ENCODE peak calls at places on chromosome 12, in ten cellular contexts. One of them, this sample, is unnamed.

GRCh38 chr12:57904848-57905811 is 36.2 kb upstream of the ATP23 start:
- DNase-seq in testis: peak; percentile 91
- DNase-seq in Karpas-422: peak; percentile 92
- DNase-seq in mesenchymal stem cell: peak; percentile 89
- DNase-seq in Peyer's patch: peak; percentile 91
- DNase-seq in ovary: peak; percentile 87
- DNase-seq in A549: peak; percentile 92
- DNase-seq in spleen: peak; percentile 89
- DNase-seq in prostate gland: peak; percentile 92
- DNase-seq in brain microvascular endothelial cell: peak; percentile 80
- DNase-seq in this sample: peak; percentile 73

GRCh38 chr12:131443019-131444000 is 267.6 kb upstream of the SFSWAP start:
- DNase-seq in spleen: peak; percentile 74
- DNase-seq in testis: peak; percentile 10
- DNase-seq in Peyer's patch: no peak
- DNase-seq in ovary: no peak
- DNase-seq in prostate gland: no peak
- DNase-seq in mesenchymal stem cell: no peak
- DNase-seq in A549: no peak
- DNase-seq in brain microvascular endothelial cell: no peak
- DNase-seq in Karpas-422: no peak
- DNase-seq in this sample: no peak

GRCh38 chr12:104505095-104505819 is 48.5 kb downstream of the CHST11 start:
- DNase-seq in brain microvascular endothelial cell: no peak
- DNase-seq in testis: no peak
- DNase-seq in prostate gland: no peak
- DNase-seq in A549: no peak
- DNase-seq in ovary: no peak
- DNase-seq in Peyer's patch: no peak
- DNase-seq in spleen: no peak
- DNase-seq in mesenchymal stem cell: no peak
- DNase-seq in Karpas-422: peak; percentile 48
- DNase-seq in this sample: no peak

GRCh38 chr12:104050436-104050835 is 449 bp upstream of the GLT8D2 start:
- DNase-seq in prostate gland: no peak
- DNase-seq in Karpas-422: no peak
- DNase-seq in brain microvascular endothelial cell: no peak
- DNase-seq in testis: no peak
- DNase-seq in spleen: no peak
- DNase-seq in ovary: no peak
- DNase-seq in mesenchymal stem cell: no peak
- DNase-seq in A549: no peak
- DNase-seq in Peyer's patch: no peak
- DNase-seq in this sample: no peak

GRCh38 chr12:112677050-112677765 is 114.3 kb upstream of the RPH3A start:
- DNase-seq in A549: no peak
- DNase-seq in testis: no peak
- DNase-seq in brain microvascular endothelial cell: no peak
- DNase-seq in Karpas-422: no peak
- DNase-seq in prostate gland: no peak
- DNase-seq in ovary: no peak
- DNase-seq in mesenchymal stem cell: no peak
- DNase-seq in spleen: no peak
- DNase-seq in Peyer's patch: no peak
- DNase-seq in this sample: no peak

GRCh38 chr12:22334696-22335290 is at the start of gene ST8SIA1:
- DNase-seq in testis: peak; percentile 21
- DNase-seq in brain microvascular endothelial cell: no peak
- DNase-seq in ovary: peak; percentile 40
- DNase-seq in spleen: peak; percentile 84
- DNase-seq in Karpas-422: no peak
- DNase-seq in mesenchymal stem cell: peak; percentile 31
- DNase-seq in A549: no peak
- DNase-seq in Peyer's patch: peak; percentile 60
- DNase-seq in prostate gland: peak; percentile 32
- DNase-seq in this sample: no peak

GRCh38 chr12:26571539-26571938 is 261.5 kb downstream of the ITPR2 start:
- DNase-seq in spleen: no peak
- DNase-seq in mesenchymal stem cell: no peak
- DNase-seq in testis: no peak
- DNase-seq in prostate gland: no peak
- DNase-seq in ovary: no peak
- DNase-seq in Peyer's patch: no peak
- DNase-seq in A549: no peak
- DNase-seq in brain microvascular endothelial cell: no peak
- DNase-seq in Karpas-422: no peak
- DNase-seq in this sample: no peak

GRCh38 chr12:101939856-101940265 is 62.5 kb downstream of the DRAM1 start:
- DNase-seq in ovary: peak; percentile 46
- DNase-seq in prostate gland: peak; percentile 64
- DNase-seq in Karpas-422: peak; percentile 87
- DNase-seq in testis: peak; percentile 82
- DNase-seq in Peyer's patch: no peak
- DNase-seq in mesenchymal stem cell: peak; percentile 78
- DNase-seq in brain microvascular endothelial cell: peak; percentile 73
- DNase-seq in spleen: no peak
- DNase-seq in A549: peak; percentile 71
- DNase-seq in this sample: peak; percentile 63

GRCh38 chr12:125882141-125882540 is 816.9 kb downstream of the AACS start:
- DNase-seq in spleen: no peak
- DNase-seq in Peyer's patch: no peak
- DNase-seq in prostate gland: no peak
- DNase-seq in ovary: no peak
- DNase-seq in brain microvascular endothelial cell: no peak
- DNase-seq in mesenchymal stem cell: no peak
- DNase-seq in testis: no peak
- DNase-seq in A549: no peak
- DNase-seq in Karpas-422: no peak
- DNase-seq in this sample: no peak

GRCh38 chr12:123358035-123358434 is 6.6 kb downstream of the SBNO1 start:
- DNase-seq in testis: peak; percentile 5
- DNase-seq in mesenchymal stem cell: no peak
- DNase-seq in Peyer's patch: no peak
- DNase-seq in ovary: no peak
- DNase-seq in Karpas-422: no peak
- DNase-seq in A549: no peak
- DNase-seq in brain microvascular endothelial cell: no peak
- DNase-seq in prostate gland: no peak
- DNase-seq in spleen: no peak
- DNase-seq in this sample: no peak
- H3K27ac ChIP-seq in testis: no peak overlapping the region
- H3K27ac ChIP-seq in mesenchymal stem cell: no peak overlapping the region
- H3K27ac ChIP-seq in Peyer's patch: no peak overlapping the region
- H3K27ac ChIP-seq in ovary: no peak overlapping the region
- H3K27ac ChIP-seq in Karpas-422: no peak overlapping the region
- H3K27ac ChIP-seq in A549: no peak overlapping the region
- H3K27ac ChIP-seq in brain microvascular endothelial cell: no peak overlapping the region
- H3K27ac ChIP-seq in prostate gland: no peak overlapping the region
- H3K27ac ChIP-seq in spleen: no peak overlapping the region
- H3K27ac ChIP-seq in this sample: no peak overlapping the region

GRCh38 chr12:52568111-52568510 is 5.5 kb downstream of the KRT74 start:
- DNase-seq in ovary: no peak
- DNase-seq in brain microvascular endothelial cell: no peak
- DNase-seq in testis: no peak
- DNase-seq in Peyer's patch: no peak
- DNase-seq in prostate gland: no peak
- DNase-seq in A549: no peak
- DNase-seq in Karpas-422: no peak
- DNase-seq in mesenchymal stem cell: no peak
- DNase-seq in spleen: no peak
- DNase-seq in this sample: no peak

GRCh38 chr12:52559979-52560378 is 7.0 kb upstream of the KRT71 start:
- DNase-seq in spleen: no peak
- DNase-seq in Karpas-422: no peak
- DNase-seq in prostate gland: no peak
- DNase-seq in Peyer's patch: no peak
- DNase-seq in brain microvascular endothelial cell: no peak
- DNase-seq in testis: no peak
- DNase-seq in ovary: no peak
- DNase-seq in A549: no peak
- DNase-seq in mesenchymal stem cell: no peak
- DNase-seq in this sample: no peak

GRCh38 chr12:52561880-52562449 is 9.0 kb upstream of the KRT71 start:
- DNase-seq in ovary: no peak
- DNase-seq in A549: peak; percentile 41
- DNase-seq in Karpas-422: no peak
- DNase-seq in Peyer's patch: no peak
- DNase-seq in testis: peak; percentile 26
- DNase-seq in mesenchymal stem cell: peak; percentile 2
- DNase-seq in prostate gland: no peak
- DNase-seq in brain microvascular endothelial cell: peak; percentile 2
- DNase-seq in spleen: peak; percentile 18
- DNase-seq in this sample: no peak

GRCh38 chr12:52566847-52567291 is 6.8 kb downstream of the KRT74 start:
- DNase-seq in brain microvascular endothelial cell: no peak
- DNase-seq in Karpas-422: no peak
- DNase-seq in testis: peak; percentile 25
- DNase-seq in mesenchymal stem cell: no peak
- DNase-seq in prostate gland: no peak
- DNase-seq in A549: no peak
- DNase-seq in spleen: peak; percentile 83
- DNase-seq in ovary: no peak
- DNase-seq in Peyer's patch: no peak
- DNase-seq in this sample: no peak

DNA sequence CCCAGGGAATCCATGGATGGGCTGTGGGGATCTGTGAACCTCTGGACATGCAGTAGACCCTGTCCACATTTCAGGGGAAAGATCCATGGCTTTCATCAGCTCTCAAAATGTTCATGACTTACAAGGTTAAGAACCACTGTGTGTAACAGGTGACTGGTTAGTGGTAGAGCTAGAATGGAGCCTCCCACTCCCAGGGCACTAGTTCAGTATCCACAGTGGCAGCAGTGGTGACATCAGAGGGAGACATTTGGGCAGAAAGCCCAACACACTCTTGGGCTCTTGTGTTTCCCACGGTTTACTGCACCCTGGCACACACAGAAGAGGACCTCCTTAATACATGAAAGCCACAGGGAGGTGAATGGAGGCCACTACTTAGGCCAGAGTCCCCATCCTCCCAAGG is 9.1 kb downstream of the KRT74 start:
- DNase-seq in prostate gland: no peak
- DNase-seq in testis: no peak
- DNase-seq in mesenchymal stem cell: no peak
- DNase-seq in Karpas-422: no peak
- DNase-seq in spleen: no peak
- DNase-seq in A549: no peak
- DNase-seq in ovary: no peak
- DNase-seq in Peyer's patch: no peak
- DNase-seq in brain microvascular endothelial cell: no peak
- DNase-seq in this sample: no peak
- H3K27ac ChIP-seq in prostate gland: no peak overlapping the region
- H3K27ac ChIP-seq in testis: no peak overlapping the region
- H3K27ac ChIP-seq in mesenchymal stem cell: no peak overlapping the region
- H3K27ac ChIP-seq in Karpas-422: no peak overlapping the region
- H3K27ac ChIP-seq in spleen: no peak overlapping the region
- H3K27ac ChIP-seq in A549: no peak overlapping the region
- H3K27ac ChIP-seq in ovary: no peak overlapping the region
- H3K27ac ChIP-seq in Peyer's patch: no peak overlapping the region
- H3K27ac ChIP-seq in brain microvascular endothelial cell: no peak overlapping the region
- H3K27ac ChIP-seq in this sample: no peak overlapping the region

DNA sequence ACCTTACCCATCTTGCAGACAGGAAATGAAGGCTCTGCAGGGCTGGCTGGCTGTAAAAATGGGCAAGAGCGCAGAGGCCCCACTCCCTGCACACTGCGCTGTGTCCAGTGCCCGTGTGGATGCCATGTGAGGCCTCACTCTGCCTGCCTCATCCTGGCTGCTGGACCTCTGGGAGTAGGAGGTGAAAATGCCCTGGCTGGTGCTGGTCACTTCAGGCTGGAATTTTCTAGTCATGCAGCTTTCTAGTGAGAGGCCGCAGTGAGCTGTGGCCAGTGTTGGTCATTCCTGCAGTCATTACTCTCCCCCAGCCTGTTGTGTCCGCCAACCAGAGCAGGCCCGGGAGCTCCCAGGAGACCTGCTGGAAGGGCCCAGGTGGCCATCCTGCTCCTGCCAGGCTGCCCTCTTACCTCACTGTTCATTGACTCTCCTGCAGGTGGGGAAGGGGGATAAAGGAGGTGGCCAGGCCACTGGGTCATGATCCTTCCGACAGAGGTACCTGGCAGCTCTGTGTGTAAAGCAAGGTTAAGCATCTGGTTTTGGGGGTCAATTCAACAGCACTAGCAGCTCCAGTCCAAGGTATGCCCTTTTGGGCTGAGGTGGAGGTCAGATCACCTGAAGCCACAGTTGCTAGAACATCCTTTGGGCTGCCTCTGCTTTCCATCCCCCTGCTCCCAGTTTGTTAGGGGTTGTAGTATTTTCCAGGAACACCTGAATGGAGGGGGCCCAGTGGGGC is 39.8 kb downstream of the SH2B3 start:
- DNase-seq in brain microvascular endothelial cell: no peak
- DNase-seq in Karpas-422: no peak
- DNase-seq in mesenchymal stem cell: peak; percentile 70
- DNase-seq in spleen: no peak
- DNase-seq in prostate gland: no peak
- DNase-seq in ovary: no peak
- DNase-seq in testis: no peak
- DNase-seq in Peyer's patch: no peak
- DNase-seq in A549: no peak
- DNase-seq in this sample: no peak
- H3K27ac ChIP-seq in brain microvascular endothelial cell: peak overlapping the region; percentile 8
- H3K27ac ChIP-seq in Karpas-422: peak overlapping the region; percentile 40
- H3K27ac ChIP-seq in mesenchymal stem cell: peak overlapping the region; percentile 86
- H3K27ac ChIP-seq in spleen: peak overlapping the region; percentile 95
- H3K27ac ChIP-seq in prostate gland: peak overlapping the region; percentile 10
- H3K27ac ChIP-seq in ovary: no peak overlapping the region
- H3K27ac ChIP-seq in testis: peak overlapping the region; percentile 31
- H3K27ac ChIP-seq in Peyer's patch: peak overlapping the region; percentile 85
- H3K27ac ChIP-seq in A549: no peak overlapping the region
- H3K27ac ChIP-seq in this sample: peak overlapping the region; percentile 52

GRCh38 chr12:51970904-51971646 is 19.6 kb downstream of the ACVR1B start:
- DNase-seq in Peyer's patch: no peak
- DNase-seq in spleen: no peak
- DNase-seq in A549: peak; percentile 55
- DNase-seq in Karpas-422: peak; percentile 69
- DNase-seq in brain microvascular endothelial cell: no peak
- DNase-seq in prostate gland: no peak
- DNase-seq in testis: no peak
- DNase-seq in ovary: no peak
- DNase-seq in mesenchymal stem cell: peak; percentile 60
- DNase-seq in this sample: no peak

GRCh38 chr12:51973560-51973959 is 22.1 kb downstream of the ACVR1B start:
- DNase-seq in spleen: no peak
- DNase-seq in mesenchymal stem cell: no peak
- DNase-seq in A549: no peak
- DNase-seq in ovary: no peak
- DNase-seq in brain microvascular endothelial cell: no peak
- DNase-seq in prostate gland: no peak
- DNase-seq in Karpas-422: no peak
- DNase-seq in testis: no peak
- DNase-seq in Peyer's patch: no peak
- DNase-seq in this sample: no peak

GRCh38 chr12:51971679-51972423 is 20.4 kb downstream of the ACVR1B start:
- DNase-seq in testis: no peak
- DNase-seq in ovary: no peak
- DNase-seq in brain microvascular endothelial cell: no peak
- DNase-seq in spleen: no peak
- DNase-seq in prostate gland: no peak
- DNase-seq in Karpas-422: no peak
- DNase-seq in A549: no peak
- DNase-seq in mesenchymal stem cell: peak; percentile 33
- DNase-seq in Peyer's patch: no peak
- DNase-seq in this sample: no peak

GRCh38 chr12:51972849-51973273 is 21.4 kb downstream of the ACVR1B start:
- DNase-seq in ovary: no peak
- DNase-seq in brain microvascular endothelial cell: peak; percentile 70
- DNase-seq in testis: peak; percentile 48
- DNase-seq in mesenchymal stem cell: peak; percentile 91
- DNase-seq in Karpas-422: no peak
- DNase-seq in Peyer's patch: no peak
- DNase-seq in prostate gland: no peak
- DNase-seq in spleen: peak; percentile 90
- DNase-seq in A549: no peak
- DNase-seq in this sample: no peak

GRCh38 chr12:51972424-51972812 is 20.9 kb downstream of the ACVR1B start:
- DNase-seq in prostate gland: no peak
- DNase-seq in brain microvascular endothelial cell: no peak
- DNase-seq in Peyer's patch: no peak
- DNase-seq in ovary: no peak
- DNase-seq in spleen: no peak
- DNase-seq in Karpas-422: no peak
- DNase-seq in testis: no peak
- DNase-seq in mesenchymal stem cell: no peak
- DNase-seq in A549: no peak
- DNase-seq in this sample: no peak
- H3K27ac ChIP-seq in prostate gland: no peak overlapping the region
- H3K27ac ChIP-seq in brain microvascular endothelial cell: peak overlapping the region; percentile 80
- H3K27ac ChIP-seq in Peyer's patch: no peak overlapping the region
- H3K27ac ChIP-seq in ovary: no peak overlapping the region
- H3K27ac ChIP-seq in spleen: peak overlapping the region; percentile 88
- H3K27ac ChIP-seq in Karpas-422: no peak overlapping the region
- H3K27ac ChIP-seq in testis: no peak overlapping the region
- H3K27ac ChIP-seq in mesenchymal stem cell: peak overlapping the region; percentile 73
- H3K27ac ChIP-seq in A549: no peak overlapping the region
- H3K27ac ChIP-seq in this sample: no peak overlapping the region